ENCODE peak calls at places on chromosomes 16 and 17, in ten cellular contexts. X is H1, P is heart left ventricle, E is stomach, O is body of pancreas, Q is adrenal gland, H is ovary, R is esophagus squamous epithelium, W is transverse colon, G is sigmoid colon. F is an unnamed sample.

GRCh38 chr17:11240041-11240801 is 792 bp upstream of the SHISA6 start:
- DNase-seq in O (no peak), Q (no peak), E (peak), P (no peak), X (no peak), G (no peak), R (no peak), H (no peak), W (peak), F (no peak)

GRCh38 chr16:47490471-47490870 is 29.3 kb downstream of the PHKB start:
- DNase-seq in Q (no peak), X (no peak), O (no peak), E (no peak), P (no peak), R (no peak), G (no peak), H (no peak), W (no peak), F (no peak)

GRCh38 chr16:2275476-2276450 is 7.8 kb upstream of the RNPS1 start:
- DNase-seq in H (no peak), W (no peak), R (no peak), O (no peak), E (no peak), G (no peak), X (no peak), P (peak), Q (no peak), F (no peak)

GRCh38 chr17:38701504-38702165 is 3.4 kb upstream of the MLLT6 start:
- DNase-seq in X (no peak), H (peak), Q (peak), G (no peak), R (no peak), O (peak), W (peak), P (no peak), E (no peak), F (no peak)

GRCh38 chr16:88855736-88856121 is 1.0 kb downstream of the GALNS start:
- DNase-seq in R (no peak), E (no peak), H (no peak), X (no peak), P (no peak), G (no peak), W (no peak), Q (no peak), O (no peak), F (peak)

GRCh38 chr17:45222273-45222993 is 748 bp downstream of the FMNL1 start:
- DNase-seq in E (no peak), G (no peak), Q (no peak), X (no peak), H (no peak), W (no peak), O (no peak), P (no peak), R (no peak), F (no peak)

GRCh38 chr16:72991645-72992044 is 56.3 kb downstream of the ZFHX3 start:
- DNase-seq in E (no peak), G (no peak), P (no peak), R (no peak), X (no peak), Q (no peak), W (no peak), H (no peak), O (no peak), F (no peak)

GRCh38 chr17:2814049-2814448 is 17.8 kb downstream of the RAP1GAP2 start:
- DNase-seq in G (no peak), O (no peak), P (no peak), X (no peak), H (no peak), W (no peak), E (no peak), R (no peak), Q (no peak), F (no peak)

GRCh38 chr16:72990571-72990970 is 57.4 kb downstream of the ZFHX3 start:
- DNase-seq in X (no peak), R (no peak), G (no peak), Q (no peak), P (no peak), W (no peak), O (no peak), E (no peak), H (no peak), F (no peak)

GRCh38 chr16:17377360-17378324 is 93.1 kb downstream of the XYLT1 start:
- DNase-seq in O (no peak), Q (no peak), H (no peak), P (no peak), X (no peak), G (no peak), R (no peak), E (no peak), W (no peak), F (peak)

GRCh38 chr17:34615326-34615725 is 35.9 kb downstream of the TMEM132E start:
- DNase-seq in W (no peak), E (no peak), H (no peak), R (no peak), Q (no peak), P (no peak), O (no peak), G (no peak), X (no peak), F (no peak)

GRCh38 chr17:57747221-57748017 is 2.3 kb upstream of the CCDC182 start:
- DNase-seq in E (peak), G (no peak), R (no peak), P (no peak), H (peak), X (no peak), Q (peak), O (peak), W (peak), F (no peak)

GRCh38 chr17:39132192-39132600 is 19.2 kb downstream of the PLXDC1 start:
- DNase-seq in O (no peak), R (no peak), X (no peak), Q (peak), E (no peak), W (no peak), G (peak), H (peak), P (no peak), F (peak)

GRCh38 chr16:88646345-88647034 is 4.4 kb downstream of the CYBA start:
- DNase-seq in P (peak), W (no peak), E (no peak), O (no peak), H (no peak), R (no peak), Q (no peak), G (no peak), X (no peak), F (no peak)

GRCh38 chr17:58235821-58236220 is 2.6 kb upstream of the LPO start:
- DNase-seq in X (no peak), G (no peak), H (no peak), O (no peak), P (no peak), E (no peak), R (no peak), Q (no peak), W (no peak), F (no peak)

GRCh38 chr16:84785843-84786538 is 33.8 kb upstream of the CRISPLD2 start:
- DNase-seq in Q (no peak), H (no peak), G (peak), O (peak), W (peak), R (no peak), X (no peak), E (peak), P (peak), F (no peak)

GRCh38 chr16:25006504-25007055 is 8.6 kb downstream of the ARHGAP17 start:
- DNase-seq in X (no peak), E (no peak), P (no peak), O (no peak), G (no peak), R (no peak), H (no peak), Q (peak), W (peak), F (no peak)

GRCh38 chr16:13873835-13874438 is 46.0 kb upstream of the ERCC4 start:
- DNase-seq in R (no peak), G (no peak), W (no peak), P (no peak), Q (no peak), X (no peak), O (no peak), H (no peak), E (no peak), F (no peak)

GRCh38 chr16:12111819-12112218 is 135.3 kb downstream of the SNX29 start:
- DNase-seq in E (no peak), W (no peak), X (no peak), P (no peak), O (no peak), Q (no peak), R (no peak), G (no peak), H (no peak), F (no peak)

GRCh38 chr17:27944546-27945332 is 51.6 kb upstream of the LYRM9 start:
- DNase-seq in X (no peak), R (no peak), E (no peak), G (no peak), O (no peak), Q (no peak), P (no peak), H (no peak), W (no peak), F (no peak)

GRCh38 chr16:5982979-5983378 is 885.4 kb upstream of the EEF2KMT start:
- DNase-seq in R (no peak), W (no peak), O (no peak), Q (no peak), P (no peak), X (no peak), E (no peak), H (no peak), G (no peak), F (no peak)

GRCh38 chr17:45895969-45896793 is 1.8 kb downstream of the MAPT start:
- DNase-seq in R (no peak), E (no peak), P (no peak), O (no peak), X (no peak), Q (no peak), H (no peak), G (no peak), W (no peak), F (no peak)

GRCh38 chr16:24816688-24817087 is 29.1 kb upstream of the SLC5A11 start:
- DNase-seq in O (no peak), H (no peak), Q (peak), W (no peak), X (no peak), P (no peak), E (no peak), G (no peak), R (no peak), F (no peak)

DNA sequence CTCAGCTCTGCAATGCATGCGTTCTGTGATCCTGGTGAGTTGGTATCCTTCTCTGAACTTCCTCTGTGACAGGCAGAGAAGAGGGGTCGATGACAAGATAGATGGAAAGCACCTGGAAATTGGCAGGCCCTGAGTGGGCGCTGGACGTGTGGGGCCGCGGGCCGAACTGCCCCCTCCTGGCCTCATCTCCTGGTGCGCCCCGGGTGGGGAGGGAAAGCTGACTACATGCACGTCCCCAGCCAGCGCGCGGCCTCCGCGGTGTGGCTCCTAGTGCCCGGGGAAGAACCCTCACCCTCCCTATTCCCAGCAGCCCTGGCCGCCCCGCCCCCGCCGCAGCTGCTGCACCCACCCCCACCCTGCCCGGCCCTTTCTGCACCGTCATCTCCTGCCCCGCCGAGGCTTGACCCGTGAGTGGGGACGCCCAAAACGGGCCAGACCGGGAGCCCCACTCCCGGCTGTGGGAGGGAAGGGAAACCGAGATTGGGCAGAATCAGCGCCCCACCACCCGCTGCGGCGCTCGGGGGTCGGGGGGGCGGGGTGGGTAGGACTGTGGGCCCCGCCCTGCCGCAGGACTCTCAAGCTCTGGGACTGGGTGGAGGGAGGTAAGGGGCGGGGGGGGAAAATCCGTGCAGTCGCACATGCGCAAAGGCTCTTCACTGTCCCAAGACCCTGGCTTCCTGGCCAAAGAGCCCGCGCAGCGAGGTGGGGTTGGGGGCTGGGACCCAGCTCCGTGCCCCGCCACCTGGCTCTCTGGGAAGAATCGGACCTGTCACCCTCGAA is at the start of gene NOL3:
- DNase-seq in P (peak), O (peak), E (peak), W (peak), H (peak), G (peak), R (peak), X (no peak), Q (peak), F (peak)
- TF ChIP-seq POLR2A in P (peak), O (peak), E (no peak), W (peak), H (no peak), G (no peak), R (peak), X (no peak), Q (peak), F (peak)

DNA sequence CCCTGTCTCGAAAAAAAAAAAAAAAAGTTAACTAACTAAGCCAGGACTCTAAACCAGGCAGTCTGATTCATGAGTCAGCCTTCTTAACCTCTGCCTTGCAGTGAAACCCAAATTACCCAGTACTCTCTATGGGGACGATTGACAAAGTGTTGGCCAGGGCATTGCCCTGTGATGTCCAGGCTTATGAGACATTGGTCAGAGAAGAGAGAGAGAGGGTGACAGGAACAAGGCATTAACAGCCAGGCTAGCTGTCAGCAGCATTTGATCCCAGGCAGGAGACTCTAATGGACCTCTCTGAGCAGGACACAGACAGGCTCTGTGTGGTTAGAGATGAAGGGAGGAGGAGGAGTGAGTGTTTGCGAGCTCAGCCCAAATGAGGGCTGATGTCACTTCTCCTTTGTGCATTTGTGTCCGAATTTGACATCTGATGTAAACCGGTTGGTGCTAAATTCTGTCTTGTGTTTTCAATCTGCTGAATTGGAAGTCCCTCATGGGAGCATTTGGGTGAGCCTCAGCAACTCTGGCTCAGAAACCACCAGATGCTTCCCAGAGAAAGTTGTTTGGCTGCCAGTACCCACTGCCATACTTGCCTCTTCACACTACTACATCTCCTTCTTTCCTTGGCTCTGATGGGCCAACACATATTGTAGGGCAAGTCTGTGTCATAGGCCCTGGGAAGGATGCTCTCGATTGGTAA is 4.3 kb upstream of the MYL4 start:
- DNase-seq in R (no peak), Q (peak), X (no peak), E (no peak), H (no peak), G (no peak), P (peak), O (no peak), W (no peak), F (no peak)
- H3K27ac ChIP-seq in R (peak), Q (peak), X (no peak), E (peak), H (peak), G (peak), P (peak), O (peak), W (peak), F (peak)

GRCh38 chr17:67993153-67993997 is 2.9 kb downstream of the C17orf58 start:
- DNase-seq in O (peak), R (no peak), X (no peak), E (peak), W (peak), G (peak), P (peak), H (peak), Q (peak), F (peak)
- TF ChIP-seq POLR2A in O (peak), R (peak), X (peak), E (no peak), W (peak), G (no peak), P (peak), H (peak), Q (peak), F (peak)

GRCh38 chr16:58393138-58393504 is 850 bp downstream of the GINS3 start:
- DNase-seq in R (no peak), O (no peak), G (no peak), X (no peak), W (no peak), E (no peak), H (no peak), P (no peak), Q (peak), F (no peak)
- H3K27ac ChIP-seq in R (peak), O (peak), G (peak), X (no peak), W (peak), E (peak), H (no peak), P (peak), Q (peak), F (peak)

DNA sequence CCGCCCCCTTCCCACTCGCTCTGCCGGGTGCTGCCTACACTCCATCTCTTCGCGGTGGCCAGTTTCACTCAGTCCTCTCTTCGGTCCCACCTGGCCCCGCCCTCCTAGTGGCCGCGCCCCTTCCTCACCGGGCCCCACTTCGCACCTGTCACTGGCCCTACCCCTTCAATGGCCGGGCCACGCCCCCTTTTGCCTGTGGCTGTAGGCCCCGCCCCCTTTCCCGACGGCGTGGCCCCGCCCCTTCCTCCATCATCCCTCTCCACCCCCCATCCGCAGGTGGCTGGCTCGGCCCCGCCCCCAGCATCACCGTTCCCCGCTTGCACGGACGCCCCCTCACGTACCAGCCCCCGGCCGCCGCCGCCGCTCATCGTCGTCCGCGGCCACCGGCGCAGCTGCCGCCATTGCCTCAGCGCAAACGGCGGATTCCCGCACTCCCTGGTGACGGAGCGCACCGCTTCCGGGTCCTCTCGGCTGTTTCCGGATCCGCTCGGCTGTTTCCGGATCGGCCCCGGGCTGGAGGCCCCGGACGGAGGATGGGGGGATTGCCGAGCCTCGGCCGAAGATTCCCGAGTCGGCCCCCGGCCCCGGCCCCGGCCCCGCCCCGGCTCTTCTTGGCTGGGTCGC is at the start of gene RABEP2:
- DNase-seq in E (peak), Q (peak), H (peak), X (peak), O (peak), R (peak), W (peak), G (peak), P (peak), F (peak)
- TF ChIP-seq POLR2A in E (no peak), Q (no peak), H (peak), X (no peak), O (no peak), R (peak), W (no peak), G (no peak), P (no peak), F (peak)

GRCh38 chr17:964881-965280 is 14.7 kb downstream of the NXN start:
- DNase-seq in G (no peak), Q (no peak), P (no peak), H (no peak), X (no peak), R (no peak), W (no peak), E (no peak), O (no peak), F (no peak)
- H3K27ac ChIP-seq in G (no peak), Q (no peak), P (no peak), H (no peak), X (no peak), R (peak), W (peak), E (peak), O (no peak), F (no peak)

DNA sequence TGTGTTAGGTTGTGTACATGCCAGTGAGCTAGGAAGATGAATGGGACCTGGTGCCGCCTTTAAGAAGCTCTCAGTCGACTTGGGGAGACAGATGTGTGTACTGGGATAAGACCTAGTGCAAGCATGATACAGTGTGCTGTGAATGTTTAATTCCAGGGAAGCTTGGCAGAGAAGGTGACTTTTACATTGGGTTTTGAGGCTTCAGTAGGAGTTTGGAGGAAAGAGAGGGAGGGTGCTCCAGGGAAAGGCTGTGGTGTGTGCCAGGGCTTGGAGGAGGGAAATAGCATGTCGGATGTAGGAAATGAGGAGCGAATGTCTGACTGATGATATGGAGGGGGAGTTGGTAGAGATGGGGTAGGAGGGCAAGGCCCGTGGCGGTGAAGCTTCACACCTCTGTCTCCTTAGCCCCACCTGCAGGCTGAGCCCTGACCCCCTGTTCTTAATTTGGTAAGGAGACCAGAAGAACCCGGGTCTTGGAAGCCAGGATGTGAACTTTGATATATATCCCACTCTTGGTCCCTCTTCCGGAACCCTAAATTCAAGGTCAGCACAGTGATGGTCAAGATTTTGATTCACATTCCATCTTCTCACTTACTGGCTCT is 76.6 kb downstream of the PLCG2 start:
- DNase-seq in E (no peak), H (no peak), R (no peak), O (no peak), G (no peak), X (no peak), P (no peak), Q (no peak), W (no peak), F (no peak)
- TF ChIP-seq POLR2A in E (no peak), H (no peak), R (no peak), O (no peak), G (no peak), X (no peak), P (no peak), Q (no peak), W (no peak), F (no peak)

DNA sequence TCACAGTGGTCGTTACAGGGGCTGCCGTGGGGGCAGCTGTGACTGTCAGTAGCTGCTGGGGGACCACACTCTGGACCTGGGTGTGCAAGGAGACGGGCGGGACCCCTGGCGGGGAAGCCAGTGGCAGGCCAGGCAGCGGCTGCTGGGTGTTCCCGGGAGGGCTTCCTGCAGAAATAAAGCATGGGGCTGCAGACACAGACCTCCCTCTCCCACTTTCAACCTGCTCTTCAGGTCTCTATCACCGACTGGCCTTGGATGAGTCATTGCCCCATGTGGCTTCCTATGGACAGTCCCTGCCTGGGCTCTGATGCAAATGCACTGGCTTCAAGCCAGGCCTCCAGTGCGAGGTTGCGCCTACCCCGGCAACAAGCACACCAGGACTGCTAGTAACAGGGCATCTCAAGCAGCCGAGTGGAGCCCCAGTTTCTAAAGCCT is 17.2 kb downstream of the SREBF1 start:
- DNase-seq in G (peak), O (peak), P (peak), H (peak), W (peak), E (peak), Q (peak), X (no peak), R (no peak), F (no peak)
- H3K27ac ChIP-seq in G (no peak), O (no peak), P (no peak), H (no peak), W (peak), E (no peak), Q (peak), X (no peak), R (peak), F (no peak)

F was measured in uterus.